ENCODE peak calls at places on chromosomes 4 and X, in eight cellular contexts. Y is stimulated activated CD4-positive, alpha-beta T cell treated with anti-CD3 and anti-CD28 coated beads, Interleukin-4, amount 100 ng/mL, for 24 hours; G is AG09319; X is kidney glomerular epithelial cell; T is WTC11; D is activated CD4-positive, alpha-beta T cell treated with anti-CD3 and anti-CD28 coated beads, Interleukin-2, amount 50 U/mL, for 1 hour; O is activated naive CD8-positive, alpha-beta T cell treated with anti-CD3 and anti-CD28 coated beads, Interleukin-2, amount 50 U/mL, for 16 hours; F is left cardiac atrium. S is an unnamed sample.

GRCh38 chrX:1502853-1503252 is 34.1 kb downstream of the P2RY8 start:
- DNase-seq in Y (no peak), G (no peak), X (no peak), T (no peak), D (no peak), O (no peak), F (no peak), S (no peak)

GRCh38 chr4:126470862-126471261 is 1156.1 kb downstream of the FAT4 start:
- DNase-seq in Y (no peak), G (no peak), X (no peak), T (no peak), D (no peak), O (no peak), F (no peak), S (no peak)

GRCh38 chr4:70277121-70277520 is 34.7 kb downstream of the CSN3 start:
- DNase-seq in Y (no peak), G (no peak), X (no peak), T (no peak), D (no peak), O (no peak), F (no peak), S (no peak)

GRCh38 chrX:20913760-20914159 is 460.5 kb upstream of the CNKSR2 start:
- DNase-seq in Y (no peak), G (no peak), X (no peak), T (peak; percentile 39), D (no peak), O (no peak), F (no peak), S (no peak)

GRCh38 chrX:11533211-11533651 is 132.5 kb downstream of the ARHGAP6 start:
- DNase-seq in Y (no peak), G (peak; percentile 60), X (peak; percentile 59), T (no peak), D (no peak), O (no peak), F (no peak), S (no peak)

GRCh38 chr4:176277162-176277904 is 8.3 kb upstream of the ASB5 start:
- DNase-seq in Y (peak; percentile 36), G (no peak), X (peak; percentile 33), T (peak; percentile 65), D (peak; percentile 2), O (no peak), F (peak; percentile 61), S (peak; percentile 34)

GRCh38 chr4:152382057-152382785 is 153.7 kb downstream of the FBXW7 start:
- DNase-seq in Y (no peak), G (no peak), X (no peak), T (no peak), D (no peak), O (no peak), F (no peak), S (no peak)

GRCh38 chr4:55030606-55031005 is 94.8 kb downstream of the KDR start:
- DNase-seq in Y (no peak), G (no peak), X (no peak), T (no peak), D (no peak), O (no peak), F (no peak), S (no peak)

GRCh38 chr4:184262901-184263300 is 45.2 kb upstream of the ENPP6 start:
- DNase-seq in Y (peak; percentile 35), G (no peak), X (no peak), T (no peak), D (no peak), O (no peak), F (no peak), S (peak; percentile 4)

S was measured in colonic mucosa.